ENCODE peak calls at places on chromosomes 4 and X, in ten cellular contexts. D is left lung, P is HFFc6, K is cardiac fibroblast, Q is B cell, A is testis, C is glutamatergic neuron, W is nephron progenitor cell, T is foreskin keratinocyte, U is heart right ventricle. M is an unnamed sample.

GRCh38 chr4:136002316-136002715 is 1530.0 kb downstream of the PCDH18 start:
- DNase-seq in D (no peak), P (no peak), K (no peak), Q (no peak), A (no peak), C (no peak), W (no peak), T (no peak), U (no peak), M (no peak)

GRCh38 chrX:94435799-94436198 is 761.8 kb downstream of the FAM133A start:
- DNase-seq in D (no peak), P (no peak), K (no peak), Q (no peak), A (no peak), C (no peak), W (no peak), T (peak; percentile 34), U (no peak), M (no peak)

GRCh38 chr4:57633212-57633859 is 523.2 kb upstream of the IGFBP7 start:
- DNase-seq in D (no peak), P (no peak), K (no peak), Q (no peak), A (no peak), C (no peak), W (no peak), T (no peak), U (no peak), M (no peak)

GRCh38 chr4:40283968-40284367 is 51.2 kb upstream of the CHRNA9 start:
- DNase-seq in D (no peak), P (no peak), K (peak; percentile 68), Q (no peak), A (no peak), C (no peak), W (no peak), T (peak; percentile 49), U (no peak), M (peak; percentile 25)

GRCh38 chr4:72314869-72315268 is 254.2 kb downstream of the ADAMTS3 start:
- DNase-seq in D (no peak), P (peak; percentile 68), K (peak; percentile 83), Q (no peak), A (no peak), C (no peak), W (no peak), T (no peak), U (no peak), M (no peak)

GRCh38 chr4:121953860-121954259 is 2.0 kb upstream of the TRPC3 start:
- DNase-seq in D (no peak), P (no peak), K (no peak), Q (no peak), A (no peak), C (no peak), W (no peak), T (no peak), U (no peak), M (no peak)

GRCh38 chr4:5956285-5957021 is 61.8 kb downstream of the C4orf50 start:
- DNase-seq in D (no peak), P (no peak), K (no peak), Q (no peak), A (peak; percentile 79), C (peak; percentile 88), W (peak; percentile 59), T (no peak), U (no peak), M (no peak)

GRCh38 chr4:14315129-14315528 is 687.2 kb upstream of the CPEB2 start:
- DNase-seq in D (no peak), P (no peak), K (no peak), Q (no peak), A (no peak), C (no peak), W (no peak), T (no peak), U (no peak), M (no peak)

GRCh38 chr4:109465065-109465464 is 31.4 kb downstream of the SEC24B start:
- DNase-seq in D (no peak), P (no peak), K (peak; percentile 58), Q (no peak), A (no peak), C (no peak), W (no peak), T (no peak), U (no peak), M (no peak)

GRCh38 chrX:149682956-149683947 is 28.6 kb upstream of the MAGEA11 start:
- DNase-seq in D (no peak), P (no peak), K (no peak), Q (no peak), A (no peak), C (no peak), W (no peak), T (no peak), U (no peak), M (no peak)

GRCh38 chrX:104419211-104419610 is 146.8 kb upstream of the IL1RAPL2 start:
- DNase-seq in D (no peak), P (peak; percentile 0), K (peak; percentile 1), Q (no peak), A (no peak), C (no peak), W (no peak), T (peak; percentile 85), U (no peak), M (no peak)

GRCh38 chr4:107843394-107843793 is 18.7 kb downstream of the SGMS2 start:
- DNase-seq in D (no peak), P (no peak), K (no peak), Q (no peak), A (no peak), C (no peak), W (no peak), T (no peak), U (no peak), M (no peak)

GRCh38 chr4:173417833-173418232 is 18.9 kb upstream of the SCRG1 start:
- DNase-seq in D (no peak), P (no peak), K (no peak), Q (no peak), A (no peak), C (no peak), W (no peak), T (no peak), U (no peak), M (no peak)

GRCh38 chr4:128328106-128328505 is 40.5 kb upstream of the PGRMC2 start:
- DNase-seq in D (no peak), P (no peak), K (no peak), Q (no peak), A (no peak), C (no peak), W (no peak), T (no peak), U (no peak), M (no peak)

DNA sequence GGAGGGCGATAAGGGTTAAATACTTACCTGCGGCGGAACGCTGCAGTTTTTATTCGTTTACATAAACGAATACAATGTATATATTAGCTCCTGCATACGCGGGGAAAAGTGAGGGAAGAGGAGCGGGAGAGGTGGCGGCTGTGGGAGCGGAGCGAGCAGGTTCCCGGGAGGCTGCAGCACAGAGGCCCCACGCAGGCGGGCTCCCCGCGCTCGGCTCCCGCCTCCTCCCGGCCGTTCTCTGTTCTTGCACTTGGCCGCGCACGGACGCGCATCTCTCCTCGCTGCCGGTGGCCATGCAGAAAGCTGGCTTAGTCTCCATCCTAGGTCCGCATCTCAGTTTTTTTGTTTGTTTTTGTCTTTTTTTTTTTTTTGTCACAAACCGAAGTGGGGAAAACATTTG is 340.4 kb upstream of the FAT1 start:
- DNase-seq in D (peak; percentile 77), P (no peak), K (no peak), Q (no peak), A (no peak), C (no peak), W (no peak), T (no peak), U (no peak), M (no peak)
- TF ChIP-seq CTCF in D (no peak), P (no peak), K (no peak), Q (no peak), A (no peak), C (no peak), W (no peak), T (no peak), U (no peak), M (no peak)

GRCh38 chrX:130170752-130171445 is 863 bp upstream of the RAB33A start:
- DNase-seq in D (peak; percentile 83), P (no peak), K (no peak), Q (peak; percentile 71), A (peak; percentile 57), C (peak; percentile 73), W (peak; percentile 30), T (no peak), U (peak; percentile 36), M (peak; percentile 77)

GRCh38 chrX:130174051-130174704 is 2.4 kb downstream of the RAB33A start:
- DNase-seq in D (no peak), P (peak; percentile 78), K (peak; percentile 62), Q (no peak), A (peak; percentile 48), C (no peak), W (no peak), T (no peak), U (peak; percentile 17), M (no peak)

GRCh38 chrX:130171446-130172126 is at the start of gene RAB33A:
- DNase-seq in D (peak; percentile 67), P (no peak), K (no peak), Q (peak; percentile 56), A (peak; percentile 16), C (peak; percentile 41), W (peak; percentile 45), T (no peak), U (peak; percentile 17), M (peak; percentile 25)

GRCh38 chrX:130173190-130173895 is 1.6 kb downstream of the RAB33A start:
- DNase-seq in D (no peak), P (peak; percentile 76), K (peak; percentile 84), Q (no peak), A (peak; percentile 18), C (no peak), W (no peak), T (no peak), U (peak; percentile 18), M (peak; percentile 74)

GRCh38 chrX:130172127-130172834 is 519 bp downstream of the RAB33A start:
- DNase-seq in D (no peak), P (no peak), K (no peak), Q (no peak), A (no peak), C (peak; percentile 31), W (peak; percentile 14), T (no peak), U (no peak), M (no peak)
- TF ChIP-seq CTCF in D (no peak), P (no peak), K (no peak), Q (no peak), A (no peak), C (no peak), W (no peak), T (no peak), U (no peak), M (no peak)

GRCh38 chr4:86096373-86096772 is 263.5 kb downstream of the MAPK10 start:
- DNase-seq in D (no peak), P (no peak), K (no peak), Q (no peak), A (no peak), C (no peak), W (no peak), T (no peak), U (no peak), M (no peak)
- TF ChIP-seq CTCF in D (no peak), P (no peak), K (no peak), Q (no peak), A (no peak), C (no peak), W (no peak), T (no peak), U (no peak), M (no peak)

DNA sequence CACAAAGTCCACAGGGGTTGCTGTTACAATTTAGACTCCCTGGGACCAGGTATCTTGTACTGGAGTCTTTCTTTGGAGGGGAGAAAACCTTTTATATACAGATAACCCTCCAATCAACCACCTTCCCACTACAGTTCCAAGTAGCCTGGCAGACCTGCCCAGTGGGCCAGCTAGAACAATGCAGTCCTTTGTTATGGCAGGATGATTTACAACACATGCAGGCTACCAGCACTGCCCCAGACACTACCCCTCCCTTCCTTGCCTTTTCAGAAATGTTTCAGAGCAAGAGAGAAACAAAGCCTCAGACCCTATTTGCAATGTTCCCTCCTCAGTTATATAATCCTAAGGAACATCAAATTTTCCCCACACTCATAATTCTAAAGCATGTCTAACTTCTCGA is 11.1 kb downstream of the RASL11B start:
- DNase-seq in D (no peak), P (no peak), K (no peak), Q (no peak), A (peak; percentile 66), C (no peak), W (no peak), T (no peak), U (no peak), M (no peak)
- TF ChIP-seq CTCF in D (no peak), P (no peak), K (no peak), Q (no peak), A (no peak), C (no peak), W (no peak), T (no peak), U (no peak), M (no peak)

M was measured in GM20000.